ENCODE peak calls at places on chromosomes 12 and 14, in seven cellular contexts. One of them, this sample, is unnamed.
A peak's percentile ranks its signal among the peaks of the same experiment; 100 is the strongest.

GRCh38 chr12:28440209-28440608 is 250.0 kb downstream of the CCDC91 start:
- DNase-seq in activated effector memory CD4-positive, alpha-beta T cell treated with Interleukin-2 at 50 U/mL for 16 hours: no peak
- DNase-seq in BJ: no peak
- DNase-seq in mesenchymal stem cell: peak; percentile 24
- DNase-seq in NCI-H1105: peak; percentile 36
- DNase-seq in Panc1: no peak
- DNase-seq in lower lobe of right lung: no peak
- DNase-seq in this sample: no peak

GRCh38 chr12:46212108-46212982 is 56.5 kb downstream of the SLC38A1 start:
- DNase-seq in activated effector memory CD4-positive, alpha-beta T cell treated with Interleukin-2 at 50 U/mL for 16 hours: no peak
- DNase-seq in BJ: no peak
- DNase-seq in mesenchymal stem cell: no peak
- DNase-seq in NCI-H1105: no peak
- DNase-seq in Panc1: no peak
- DNase-seq in lower lobe of right lung: no peak
- DNase-seq in this sample: no peak

GRCh38 chr12:107598906-107599305 is 86.7 kb upstream of the PWP1 start:
- DNase-seq in activated effector memory CD4-positive, alpha-beta T cell treated with Interleukin-2 at 50 U/mL for 16 hours: no peak
- DNase-seq in BJ: no peak
- DNase-seq in mesenchymal stem cell: no peak
- DNase-seq in NCI-H1105: no peak
- DNase-seq in Panc1: no peak
- DNase-seq in lower lobe of right lung: no peak
- DNase-seq in this sample: no peak

GRCh38 chr14:75718199-75718598 is 57.2 kb downstream of the TTLL5 start:
- DNase-seq in activated effector memory CD4-positive, alpha-beta T cell treated with Interleukin-2 at 50 U/mL for 16 hours: no peak
- DNase-seq in BJ: no peak
- DNase-seq in mesenchymal stem cell: no peak
- DNase-seq in NCI-H1105: no peak
- DNase-seq in Panc1: no peak
- DNase-seq in lower lobe of right lung: no peak
- DNase-seq in this sample: no peak

GRCh38 chr12:89969098-89969497 is 260.5 kb upstream of the ATP2B1 start:
- DNase-seq in activated effector memory CD4-positive, alpha-beta T cell treated with Interleukin-2 at 50 U/mL for 16 hours: no peak
- DNase-seq in BJ: no peak
- DNase-seq in mesenchymal stem cell: no peak
- DNase-seq in NCI-H1105: no peak
- DNase-seq in Panc1: no peak
- DNase-seq in lower lobe of right lung: no peak
- DNase-seq in this sample: no peak

GRCh38 chr12:66011731-66012130 is 118.8 kb downstream of the LLPH start:
- DNase-seq in activated effector memory CD4-positive, alpha-beta T cell treated with Interleukin-2 at 50 U/mL for 16 hours: no peak
- DNase-seq in BJ: no peak
- DNase-seq in mesenchymal stem cell: no peak
- DNase-seq in NCI-H1105: no peak
- DNase-seq in Panc1: no peak
- DNase-seq in lower lobe of right lung: no peak
- DNase-seq in this sample: no peak

GRCh38 chr12:66288121-66288520 is 14.2 kb upstream of the HELB start:
- DNase-seq in activated effector memory CD4-positive, alpha-beta T cell treated with Interleukin-2 at 50 U/mL for 16 hours: peak; percentile 52
- DNase-seq in BJ: no peak
- DNase-seq in mesenchymal stem cell: no peak
- DNase-seq in NCI-H1105: no peak
- DNase-seq in Panc1: no peak
- DNase-seq in lower lobe of right lung: no peak
- DNase-seq in this sample: no peak

GRCh38 chr12:128794661-128795529 is 28.9 kb downstream of the SLC15A4 start:
- DNase-seq in activated effector memory CD4-positive, alpha-beta T cell treated with Interleukin-2 at 50 U/mL for 16 hours: no peak
- DNase-seq in BJ: no peak
- DNase-seq in mesenchymal stem cell: no peak
- DNase-seq in NCI-H1105: no peak
- DNase-seq in Panc1: no peak
- DNase-seq in lower lobe of right lung: peak; percentile 17
- DNase-seq in this sample: no peak

GRCh38 chr12:16165506-16165905 is 112.0 kb downstream of the SLC15A5 start:
- DNase-seq in activated effector memory CD4-positive, alpha-beta T cell treated with Interleukin-2 at 50 U/mL for 16 hours: no peak
- DNase-seq in BJ: no peak
- DNase-seq in mesenchymal stem cell: peak; percentile 40
- DNase-seq in NCI-H1105: peak; percentile 39
- DNase-seq in Panc1: no peak
- DNase-seq in lower lobe of right lung: no peak
- DNase-seq in this sample: peak; percentile 3

GRCh38 chr14:72141084-72141483 is 208.9 kb downstream of the RGS6 start:
- DNase-seq in activated effector memory CD4-positive, alpha-beta T cell treated with Interleukin-2 at 50 U/mL for 16 hours: no peak
- DNase-seq in BJ: no peak
- DNase-seq in mesenchymal stem cell: no peak
- DNase-seq in NCI-H1105: no peak
- DNase-seq in Panc1: no peak
- DNase-seq in lower lobe of right lung: no peak
- DNase-seq in this sample: no peak

GRCh38 chr14:105909046-105909827 is 382.9 kb downstream of the TMEM121 start:
- DNase-seq in activated effector memory CD4-positive, alpha-beta T cell treated with Interleukin-2 at 50 U/mL for 16 hours: no peak
- DNase-seq in BJ: no peak
- DNase-seq in mesenchymal stem cell: no peak
- DNase-seq in NCI-H1105: no peak
- DNase-seq in Panc1: no peak
- DNase-seq in lower lobe of right lung: no peak
- DNase-seq in this sample: no peak

GRCh38 chr14:101087614-101088394 is 184.3 kb upstream of the RTL1 start:
- DNase-seq in activated effector memory CD4-positive, alpha-beta T cell treated with Interleukin-2 at 50 U/mL for 16 hours: no peak
- DNase-seq in BJ: no peak
- DNase-seq in mesenchymal stem cell: peak; percentile 3
- DNase-seq in NCI-H1105: no peak
- DNase-seq in Panc1: no peak
- DNase-seq in lower lobe of right lung: no peak
- DNase-seq in this sample: peak; percentile 27

GRCh38 chr12:38374751-38375150 is 58.2 kb downstream of the ALG10B start:
- DNase-seq in activated effector memory CD4-positive, alpha-beta T cell treated with Interleukin-2 at 50 U/mL for 16 hours: no peak
- DNase-seq in BJ: no peak
- DNase-seq in mesenchymal stem cell: no peak
- DNase-seq in NCI-H1105: no peak
- DNase-seq in Panc1: no peak
- DNase-seq in lower lobe of right lung: no peak
- DNase-seq in this sample: no peak

GRCh38 chr12:30169839-30170591 is 386.3 kb upstream of the TMTC1 start:
- DNase-seq in activated effector memory CD4-positive, alpha-beta T cell treated with Interleukin-2 at 50 U/mL for 16 hours: no peak
- DNase-seq in BJ: no peak
- DNase-seq in mesenchymal stem cell: no peak
- DNase-seq in NCI-H1105: no peak
- DNase-seq in Panc1: no peak
- DNase-seq in lower lobe of right lung: no peak
- DNase-seq in this sample: no peak

GRCh38 chr12:91778938-91779400 is 366.7 kb downstream of the BTG1 start:
- DNase-seq in activated effector memory CD4-positive, alpha-beta T cell treated with Interleukin-2 at 50 U/mL for 16 hours: peak; percentile 9
- DNase-seq in BJ: peak; percentile 76
- DNase-seq in mesenchymal stem cell: peak; percentile 93
- DNase-seq in NCI-H1105: no peak
- DNase-seq in Panc1: peak; percentile 78
- DNase-seq in lower lobe of right lung: no peak
- DNase-seq in this sample: peak; percentile 73

GRCh38 chr12:109587921-109588320 is 14.3 kb downstream of the MVK start:
- DNase-seq in activated effector memory CD4-positive, alpha-beta T cell treated with Interleukin-2 at 50 U/mL for 16 hours: no peak
- DNase-seq in BJ: no peak
- DNase-seq in mesenchymal stem cell: no peak
- DNase-seq in NCI-H1105: no peak
- DNase-seq in Panc1: no peak
- DNase-seq in lower lobe of right lung: no peak
- DNase-seq in this sample: no peak

GRCh38 chr12:56931474-56931978 is 2.7 kb downstream of the SDR9C7 start:
- DNase-seq in activated effector memory CD4-positive, alpha-beta T cell treated with Interleukin-2 at 50 U/mL for 16 hours: no peak
- DNase-seq in BJ: no peak
- DNase-seq in mesenchymal stem cell: peak; percentile 83
- DNase-seq in NCI-H1105: no peak
- DNase-seq in Panc1: no peak
- DNase-seq in lower lobe of right lung: no peak
- DNase-seq in this sample: peak; percentile 17

GRCh38 chr14:104431929-104432541 is 147.5 kb upstream of the C14orf180 start:
- DNase-seq in activated effector memory CD4-positive, alpha-beta T cell treated with Interleukin-2 at 50 U/mL for 16 hours: no peak
- DNase-seq in BJ: no peak
- DNase-seq in mesenchymal stem cell: no peak
- DNase-seq in NCI-H1105: no peak
- DNase-seq in Panc1: no peak
- DNase-seq in lower lobe of right lung: peak; percentile 30
- DNase-seq in this sample: no peak

GRCh38 chr12:40446385-40446784 is 221.6 kb downstream of the LRRK2 start:
- DNase-seq in activated effector memory CD4-positive, alpha-beta T cell treated with Interleukin-2 at 50 U/mL for 16 hours: no peak
- DNase-seq in BJ: no peak
- DNase-seq in mesenchymal stem cell: peak; percentile 1
- DNase-seq in NCI-H1105: peak; percentile 36
- DNase-seq in Panc1: no peak
- DNase-seq in lower lobe of right lung: no peak
- DNase-seq in this sample: no peak

GRCh38 chr14:44494125-44494524 is 13.0 kb downstream of the FSCB start:
- DNase-seq in activated effector memory CD4-positive, alpha-beta T cell treated with Interleukin-2 at 50 U/mL for 16 hours: no peak
- DNase-seq in BJ: no peak
- DNase-seq in mesenchymal stem cell: peak; percentile 16
- DNase-seq in NCI-H1105: no peak
- DNase-seq in Panc1: no peak
- DNase-seq in lower lobe of right lung: no peak
- DNase-seq in this sample: no peak

GRCh38 chr12:40170593-40170992 is 54.2 kb upstream of the LRRK2 start:
- DNase-seq in activated effector memory CD4-positive, alpha-beta T cell treated with Interleukin-2 at 50 U/mL for 16 hours: no peak
- DNase-seq in BJ: no peak
- DNase-seq in mesenchymal stem cell: no peak
- DNase-seq in NCI-H1105: no peak
- DNase-seq in Panc1: no peak
- DNase-seq in lower lobe of right lung: peak; percentile 52
- DNase-seq in this sample: no peak

GRCh38 chr12:2309647-2310046 is 256.9 kb downstream of the CACNA1C start:
- DNase-seq in activated effector memory CD4-positive, alpha-beta T cell treated with Interleukin-2 at 50 U/mL for 16 hours: no peak
- DNase-seq in BJ: no peak
- DNase-seq in mesenchymal stem cell: no peak
- DNase-seq in NCI-H1105: no peak
- DNase-seq in Panc1: no peak
- DNase-seq in lower lobe of right lung: no peak
- DNase-seq in this sample: no peak

GRCh38 chr12:30461011-30461670 is 234.5 kb downstream of the IPO8 start:
- DNase-seq in activated effector memory CD4-positive, alpha-beta T cell treated with Interleukin-2 at 50 U/mL for 16 hours: no peak
- DNase-seq in BJ: no peak
- DNase-seq in mesenchymal stem cell: no peak
- DNase-seq in NCI-H1105: no peak
- DNase-seq in Panc1: no peak
- DNase-seq in lower lobe of right lung: no peak
- DNase-seq in this sample: no peak

GRCh38 chr14:105487986-105488777 is 1.5 kb downstream of the CRIP1 start:
- DNase-seq in activated effector memory CD4-positive, alpha-beta T cell treated with Interleukin-2 at 50 U/mL for 16 hours: peak; percentile 27
- DNase-seq in BJ: no peak
- DNase-seq in mesenchymal stem cell: no peak
- DNase-seq in NCI-H1105: no peak
- DNase-seq in Panc1: no peak
- DNase-seq in lower lobe of right lung: no peak
- DNase-seq in this sample: no peak

GRCh38 chr12:32894566-32894965 is 2.0 kb downstream of the PKP2 start:
- DNase-seq in activated effector memory CD4-positive, alpha-beta T cell treated with Interleukin-2 at 50 U/mL for 16 hours: no peak
- DNase-seq in BJ: no peak
- DNase-seq in mesenchymal stem cell: no peak
- DNase-seq in NCI-H1105: no peak
- DNase-seq in Panc1: no peak
- DNase-seq in lower lobe of right lung: no peak
- DNase-seq in this sample: no peak

GRCh38 chr14:94481468-94482131 is 5.6 kb upstream of the SERPINA9 start:
- DNase-seq in activated effector memory CD4-positive, alpha-beta T cell treated with Interleukin-2 at 50 U/mL for 16 hours: no peak
- DNase-seq in BJ: no peak
- DNase-seq in mesenchymal stem cell: no peak
- DNase-seq in NCI-H1105: no peak
- DNase-seq in Panc1: no peak
- DNase-seq in lower lobe of right lung: no peak
- DNase-seq in this sample: no peak

GRCh38 chr12:53171725-53172329 is 8.7 kb upstream of the ZNF740 start:
- DNase-seq in activated effector memory CD4-positive, alpha-beta T cell treated with Interleukin-2 at 50 U/mL for 16 hours: no peak
- DNase-seq in BJ: no peak
- DNase-seq in mesenchymal stem cell: no peak
- DNase-seq in NCI-H1105: no peak
- DNase-seq in Panc1: no peak
- DNase-seq in lower lobe of right lung: no peak
- DNase-seq in this sample: no peak

GRCh38 chr12:27812502-27812901 is 32.5 kb upstream of the MANSC4 start:
- DNase-seq in activated effector memory CD4-positive, alpha-beta T cell treated with Interleukin-2 at 50 U/mL for 16 hours: no peak
- DNase-seq in BJ: no peak
- DNase-seq in mesenchymal stem cell: no peak
- DNase-seq in NCI-H1105: no peak
- DNase-seq in Panc1: no peak
- DNase-seq in lower lobe of right lung: no peak
- DNase-seq in this sample: no peak

GRCh38 chr14:51089278-51089677 is 5.6 kb downstream of the TRIM9 start:
- DNase-seq in activated effector memory CD4-positive, alpha-beta T cell treated with Interleukin-2 at 50 U/mL for 16 hours: no peak
- DNase-seq in BJ: no peak
- DNase-seq in mesenchymal stem cell: no peak
- DNase-seq in NCI-H1105: no peak
- DNase-seq in Panc1: no peak
- DNase-seq in lower lobe of right lung: no peak
- DNase-seq in this sample: no peak

GRCh38 chr14:69107407-69108003 is 45.4 kb downstream of the DCAF5 start:
- DNase-seq in activated effector memory CD4-positive, alpha-beta T cell treated with Interleukin-2 at 50 U/mL for 16 hours: no peak
- DNase-seq in BJ: no peak
- DNase-seq in mesenchymal stem cell: peak; percentile 73
- DNase-seq in NCI-H1105: peak; percentile 81
- DNase-seq in Panc1: peak; percentile 48
- DNase-seq in lower lobe of right lung: no peak
- DNase-seq in this sample: no peak

This sample was measured in GM04503.